ENCODE peak calls at places on chromosomes 13 and 19, in ten cellular contexts. T is right lobe of liver, C is A549, B is iPS DF 6.9, M is stomach, Y is left ventricle myocardium inferior, L is A673, J is mammary epithelial cell, G is MM.1S, V is H9. R is an unnamed sample. For H3K4me1, the result is how much of the 10 kb centered on the place peaks cover.

GRCh38 chr19:906480-906879 is 6.5 kb downstream of the R3HDM4 start:
- DNase-seq in T (no peak), C (no peak), B (no peak), M (no peak), Y (no peak), L (no peak), J (no peak), G (no peak), V (no peak), R (no peak)

GRCh38 chr19:35879770-35880317 is 11.5 kb downstream of the APLP1 start:
- DNase-seq in T (peak), C (peak), B (peak), M (peak), Y (peak), L (peak), J (peak), G (peak), V (peak), R (no peak)

GRCh38 chr19:34209726-34210125 is 37.4 kb downstream of the LSM14A start:
- DNase-seq in T (no peak), C (no peak), B (no peak), M (no peak), Y (no peak), L (no peak), J (no peak), G (no peak), V (no peak), R (no peak)

GRCh38 chr13:93847162-93847561 is 620.6 kb downstream of the GPC6 start:
- DNase-seq in T (no peak), C (peak), B (no peak), M (no peak), Y (no peak), L (no peak), J (peak), G (no peak), V (no peak), R (peak)

GRCh38 chr19:4582980-4583842 is 23.7 kb upstream of the SEMA6B start:
- DNase-seq in T (no peak), C (no peak), B (no peak), M (no peak), Y (no peak), L (no peak), J (peak), G (no peak), V (no peak), R (no peak)

GRCh38 chr13:103282571-103283450 is 216.6 kb upstream of the SLC10A2 start:
- DNase-seq in T (no peak), C (peak), B (no peak), M (no peak), Y (no peak), L (no peak), J (peak), G (no peak), V (no peak), R (peak)

GRCh38 chr13:29523199-29523931 is 72.1 kb downstream of the SLC7A1 start:
- DNase-seq in T (no peak), C (no peak), B (no peak), M (no peak), Y (peak), L (no peak), J (no peak), G (no peak), V (no peak), R (no peak)

GRCh38 chr19:11268783-11269267 is 6.5 kb upstream of the DOCK6 start:
- DNase-seq in T (peak), C (no peak), B (no peak), M (peak), Y (peak), L (peak), J (peak), G (no peak), V (no peak), R (peak)

GRCh38 chr13:45333973-45334922 is 6.7 kb downstream of the TPT1 start:
- DNase-seq in T (no peak), C (no peak), B (no peak), M (no peak), Y (no peak), L (no peak), J (peak), G (no peak), V (no peak), R (no peak)

GRCh38 chr13:105679832-105680231 is 855.6 kb downstream of the EFNB2 start:
- DNase-seq in T (no peak), C (no peak), B (no peak), M (no peak), Y (no peak), L (no peak), J (no peak), G (no peak), V (no peak), R (no peak)

GRCh38 chr19:47109541-47110375 is 3.8 kb downstream of the ZC3H4 start:
- DNase-seq in T (no peak), C (no peak), B (no peak), M (no peak), Y (no peak), L (peak), J (peak), G (no peak), V (no peak), R (no peak)

GRCh38 chr13:46622918-46623256 is 69.9 kb downstream of the LRCH1 start:
- DNase-seq in T (no peak), C (no peak), B (no peak), M (no peak), Y (peak), L (peak), J (peak), G (no peak), V (no peak), R (no peak)

GRCh38 chr13:31797154-31797775 is 57.9 kb downstream of the RXFP2 start:
- DNase-seq in T (no peak), C (peak), B (no peak), M (no peak), Y (no peak), L (peak), J (peak), G (no peak), V (no peak), R (peak)

GRCh38 chr19:38734176-38734425 is 10.2 kb downstream of the CAPN12 start:
- DNase-seq in T (no peak), C (peak), B (no peak), M (no peak), Y (no peak), L (no peak), J (no peak), G (no peak), V (no peak), R (no peak)

GRCh38 chr19:38733241-38733492 is 11.1 kb downstream of the CAPN12 start:
- DNase-seq in T (peak), C (no peak), B (no peak), M (no peak), Y (no peak), L (no peak), J (no peak), G (no peak), V (no peak), R (no peak)

GRCh38 chr19:38735257-38735686 is 9.0 kb downstream of the CAPN12 start:
- DNase-seq in T (peak), C (peak), B (no peak), M (peak), Y (no peak), L (no peak), J (peak), G (no peak), V (peak), R (no peak)

GRCh38 chr19:38734426-38735256 is 9.6 kb downstream of the CAPN12 start:
- DNase-seq in T (peak), C (peak), B (no peak), M (peak), Y (no peak), L (no peak), J (peak), G (peak), V (peak), R (no peak)

GRCh38 chr19:38733493-38734175 is 10.6 kb downstream of the CAPN12 start:
- DNase-seq in T (peak), C (peak), B (no peak), M (no peak), Y (no peak), L (no peak), J (peak), G (no peak), V (peak), R (peak)
- H3K4me1 ChIP-seq in T (under half), C (half or more), B (under half), M (under half), Y (half or more), L (under half), J (under half), G (under half), V (under half), R (under half)

GRCh38 chr13:98476106-98476505 is 100.8 kb downstream of the STK24 start:
- DNase-seq in T (no peak), C (no peak), B (no peak), M (no peak), Y (no peak), L (peak), J (no peak), G (no peak), V (peak), R (no peak)

GRCh38 chr13:98476538-98476966 is 100.4 kb downstream of the STK24 start:
- DNase-seq in T (peak), C (no peak), B (no peak), M (peak), Y (peak), L (peak), J (peak), G (peak), V (peak), R (peak)

GRCh38 chr13:98474761-98475160 is 102.1 kb downstream of the STK24 start:
- DNase-seq in T (peak), C (no peak), B (no peak), M (no peak), Y (no peak), L (no peak), J (no peak), G (no peak), V (no peak), R (no peak)

GRCh38 chr13:98474292-98474691 is 102.6 kb downstream of the STK24 start:
- DNase-seq in T (no peak), C (no peak), B (no peak), M (no peak), Y (no peak), L (no peak), J (no peak), G (no peak), V (no peak), R (no peak)

DNA sequence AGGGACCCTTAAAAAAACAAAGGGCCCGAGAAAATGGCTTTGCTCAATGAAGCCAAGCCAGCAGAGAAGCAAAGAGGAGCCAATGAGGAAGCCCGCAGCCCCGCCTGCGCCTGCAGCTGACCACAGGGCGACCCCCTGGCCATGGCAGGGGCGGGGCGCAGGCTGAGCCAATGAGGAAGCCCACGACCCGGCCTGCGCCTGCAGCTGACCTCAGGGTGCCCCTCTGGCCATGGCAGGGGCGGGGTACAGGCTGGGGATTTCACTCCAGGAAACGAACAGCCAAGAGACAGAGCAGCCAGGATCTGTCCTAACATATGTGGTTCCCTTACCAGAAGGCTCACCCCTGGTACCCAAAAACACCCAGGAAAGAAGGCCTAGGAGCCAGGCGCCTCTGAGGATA is 101.4 kb downstream of the STK24 start:
- DNase-seq in T (no peak), C (no peak), B (peak), M (no peak), Y (no peak), L (no peak), J (no peak), G (no peak), V (peak), R (no peak)
- H3K4me1 ChIP-seq in T (under half), C (under half), B (under half), M (under half), Y (half or more), L (under half), J (under half), G (under half), V (under half), R (under half)

DNA sequence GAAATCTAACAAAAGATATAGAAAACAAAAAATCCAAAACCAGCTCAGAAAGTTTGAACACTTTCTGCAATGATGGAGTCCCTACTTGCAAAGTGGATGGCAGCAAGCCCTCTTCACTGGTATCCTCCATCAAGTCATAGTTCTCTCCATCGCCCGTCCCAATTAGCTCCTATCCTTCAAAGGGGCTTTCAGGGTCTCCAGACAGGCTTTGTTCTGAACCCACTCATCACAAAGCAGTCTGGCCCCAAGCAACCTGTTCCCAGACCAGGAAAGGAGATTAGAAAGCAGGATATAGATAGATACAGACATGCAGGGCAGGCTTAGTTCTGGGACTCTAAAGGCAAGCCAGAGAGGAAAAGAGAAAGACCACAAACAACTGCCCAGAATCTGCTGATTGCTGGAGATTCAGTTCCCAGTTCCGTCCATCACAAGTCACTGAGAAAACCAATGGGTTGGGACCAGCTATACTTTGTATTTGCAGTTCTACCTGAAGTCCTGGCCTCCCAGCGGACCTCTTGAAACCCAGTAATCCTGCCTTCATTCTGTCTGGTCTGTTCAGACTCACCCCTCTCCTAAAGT is 47.2 kb upstream of the EPHX3 start:
- DNase-seq in T (peak), C (no peak), B (no peak), M (no peak), Y (no peak), L (no peak), J (no peak), G (no peak), V (no peak), R (no peak)
- H3K4me1 ChIP-seq in T (half or more), C (half or more), B (under half), M (half or more), Y (half or more), L (half or more), J (half or more), G (under half), V (under half), R (half or more)

DNA sequence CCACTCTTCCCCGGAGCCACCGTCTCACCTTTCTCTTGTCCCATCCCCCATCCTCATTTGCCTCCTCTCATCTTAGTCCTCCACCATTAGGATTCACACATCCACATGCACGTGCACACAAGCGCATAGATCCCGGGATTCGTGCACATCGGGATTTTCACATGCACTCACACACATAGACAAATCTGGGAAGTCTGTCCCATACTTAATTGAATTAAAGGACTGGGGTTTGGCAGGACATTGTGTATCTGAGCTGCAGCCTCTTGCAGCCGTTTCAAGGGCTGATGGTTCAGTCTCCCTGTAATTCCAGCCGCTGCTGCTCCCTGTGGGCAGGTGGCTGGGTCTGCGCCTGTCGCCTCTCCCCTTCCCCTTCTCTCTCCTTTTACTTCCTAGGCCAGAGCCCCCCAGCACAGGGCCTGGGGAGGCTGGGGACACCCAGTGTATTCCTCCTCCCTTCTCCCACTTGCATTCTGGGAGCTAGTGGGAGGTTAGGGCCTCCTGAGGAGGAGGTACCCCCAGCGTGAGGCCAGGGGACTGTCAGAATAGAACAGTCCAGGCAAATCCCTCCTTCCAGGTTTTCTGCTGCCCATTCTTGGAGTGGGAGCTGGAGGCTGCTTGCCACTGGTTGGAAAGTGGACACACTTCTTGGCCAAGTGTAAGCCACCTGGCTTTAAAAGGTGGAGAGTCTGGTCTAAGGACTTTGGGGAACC is 43.6 kb downstream of the LYL1 start:
- DNase-seq in T (no peak), C (no peak), B (no peak), M (no peak), Y (no peak), L (no peak), J (no peak), G (no peak), V (no peak), R (no peak)
- H3K4me1 ChIP-seq in T (under half), C (under half), B (under half), M (half or more), Y (half or more), L (half or more), J (half or more), G (under half), V (under half), R (under half)

GRCh38 chr19:51737924-51738323 is 13.8 kb downstream of the FPR1 start:
- DNase-seq in T (no peak), C (no peak), B (no peak), M (no peak), Y (no peak), L (no peak), J (no peak), G (no peak), V (no peak), R (no peak)
- H3K4me1 ChIP-seq in T (under half), C (under half), B (under half), M (under half), Y (under half), L (under half), J (under half), G (under half), V (under half), R (under half)

GRCh38 chr19:6241680-6242079 is 38.1 kb downstream of the MLLT1 start:
- DNase-seq in T (peak), C (no peak), B (no peak), M (no peak), Y (peak), L (no peak), J (no peak), G (no peak), V (no peak), R (no peak)
- H3K4me1 ChIP-seq in T (under half), C (under half), B (under half), M (under half), Y (half or more), L (under half), J (under half), G (under half), V (under half), R (under half)

GRCh38 chr13:97316390-97316789 is 94.3 kb downstream of the MBNL2 start:
- DNase-seq in T (no peak), C (no peak), B (no peak), M (no peak), Y (peak), L (no peak), J (no peak), G (no peak), V (no peak), R (no peak)
- H3K4me1 ChIP-seq in T (under half), C (under half), B (under half), M (under half), Y (half or more), L (under half), J (under half), G (under half), V (under half), R (under half)